ENCODE peak calls at places on chromosomes 1 and 21, in seven cellular contexts. A is A549, G is IMR-90, H is spleen, N is right lobe of liver, F is sigmoid colon, R is K562. U is an unnamed sample.

GRCh38 chr1:26500488-26501175 is 28.4 kb downstream of the HMGN2 start:
- DNase-seq in A (peak), G (peak), H (peak), N (peak), F (peak), R (peak), U (peak)

GRCh38 chr1:159056069-159056698 is 20.4 kb downstream of the AIM2 start:
- DNase-seq in A (no peak), G (no peak), H (no peak), N (no peak), F (no peak), R (no peak), U (no peak)

GRCh38 chr1:98939471-98939870 is 65.2 kb downstream of the PLPPR5 start:
- DNase-seq in A (no peak), G (no peak), H (no peak), N (no peak), F (no peak), R (no peak), U (no peak)

GRCh38 chr1:13764533-13764932 is 64.5 kb downstream of the PRDM2 start:
- DNase-seq in A (no peak), G (peak), H (no peak), N (no peak), F (no peak), R (no peak), U (no peak)

GRCh38 chr1:15116966-15117365 is 36.6 kb upstream of the TMEM51 start:
- DNase-seq in A (no peak), G (no peak), H (no peak), N (no peak), F (no peak), R (no peak), U (no peak)

GRCh38 chr1:93180723-93181613 is at the start of gene CCDC18:
- DNase-seq in A (no peak), G (peak), H (no peak), N (no peak), F (no peak), R (peak), U (peak)

GRCh38 chr1:41483960-41484844 is at the start of gene EDN2:
- DNase-seq in A (peak), G (no peak), H (peak), N (peak), F (peak), R (no peak), U (no peak)

GRCh38 chr1:229298887-229299503 is 28.1 kb downstream of the RAB4A start:
- DNase-seq in A (no peak), G (no peak), H (no peak), N (no peak), F (no peak), R (no peak), U (no peak)

GRCh38 chr1:71738256-71738655 is 544.1 kb downstream of the NEGR1 start:
- DNase-seq in A (no peak), G (no peak), H (no peak), N (no peak), F (no peak), R (no peak), U (no peak)

GRCh38 chr1:185720633-185721272 is 13.4 kb upstream of the HMCN1 start:
- DNase-seq in A (no peak), G (peak), H (no peak), N (no peak), F (no peak), R (no peak), U (no peak)

GRCh38 chr1:228938248-228938891 is 203.1 kb downstream of the RHOU start:
- DNase-seq in A (no peak), G (no peak), H (no peak), N (no peak), F (no peak), R (no peak), U (no peak)

GRCh38 chr1:53115403-53116306 is 26.8 kb downstream of the SLC1A7 start:
- DNase-seq in A (no peak), G (peak), H (no peak), N (no peak), F (no peak), R (peak), U (no peak)

GRCh38 chr1:9894115-9894514 is 16.0 kb downstream of the CTNNBIP1 start:
- DNase-seq in A (no peak), G (no peak), H (no peak), N (no peak), F (no peak), R (no peak), U (no peak)

GRCh38 chr1:9890224-9890731 is 19.8 kb downstream of the CTNNBIP1 start:
- DNase-seq in A (peak), G (peak), H (no peak), N (no peak), F (peak), R (no peak), U (peak)

GRCh38 chr1:9889411-9889810 is 20.7 kb downstream of the CTNNBIP1 start:
- DNase-seq in A (no peak), G (no peak), H (no peak), N (no peak), F (no peak), R (no peak), U (no peak)

GRCh38 chr1:9891207-9891606 is 18.9 kb downstream of the CTNNBIP1 start:
- DNase-seq in A (no peak), G (peak), H (no peak), N (no peak), F (no peak), R (no peak), U (no peak)

DNA sequence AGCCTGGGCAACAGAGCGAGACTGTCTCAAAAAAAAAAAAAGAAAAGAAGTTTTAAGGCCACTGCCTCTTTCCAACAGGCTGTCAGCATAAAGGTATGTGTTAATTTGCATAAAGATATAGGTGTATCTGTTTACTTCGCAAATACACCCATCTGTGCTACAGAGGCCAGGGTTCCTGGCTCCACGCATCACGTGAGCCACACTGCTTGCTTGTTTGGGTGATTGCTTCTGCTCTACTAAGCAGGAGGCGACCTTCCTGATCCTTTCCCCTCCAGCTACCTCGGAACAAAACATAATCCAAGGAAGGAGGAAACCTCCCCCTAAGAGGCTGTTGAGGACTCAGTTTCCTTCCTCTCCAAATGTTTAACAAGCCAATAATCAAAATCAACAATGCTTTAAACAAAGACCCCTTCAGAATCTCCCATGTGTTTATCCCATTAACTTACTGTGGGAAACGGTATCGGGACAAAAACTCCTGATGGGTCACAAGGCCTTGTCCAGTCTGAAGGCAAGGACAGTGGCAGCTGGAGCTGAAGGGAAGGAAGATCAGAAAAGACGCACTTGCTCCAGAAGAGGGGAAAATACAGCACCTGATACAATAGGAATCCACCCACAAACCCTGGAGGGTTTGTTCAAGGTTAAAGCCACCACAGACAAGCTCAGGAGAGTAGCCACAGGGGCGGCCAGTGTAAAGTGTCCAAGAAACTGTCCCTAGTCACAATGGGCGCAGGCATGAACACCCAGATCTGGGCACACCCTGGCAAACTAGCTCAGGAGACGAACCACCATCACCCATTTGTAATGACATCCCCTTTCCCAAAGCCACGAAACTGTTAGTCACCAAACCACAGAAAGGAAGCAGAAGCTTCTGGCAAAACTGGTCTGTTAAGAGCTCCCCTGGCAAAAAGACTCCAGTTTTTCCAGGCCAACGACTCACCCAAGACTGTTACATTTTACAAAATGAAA is 17.2 kb downstream of the CTNNBIP1 start:
- DNase-seq in A (no peak), G (peak), H (peak), N (no peak), F (no peak), R (no peak), U (no peak)
- TF ChIP-seq POLR2A in A (no peak), G (no peak), H (no peak), N (no peak), F (no peak), R (no peak), U (no peak)

DNA sequence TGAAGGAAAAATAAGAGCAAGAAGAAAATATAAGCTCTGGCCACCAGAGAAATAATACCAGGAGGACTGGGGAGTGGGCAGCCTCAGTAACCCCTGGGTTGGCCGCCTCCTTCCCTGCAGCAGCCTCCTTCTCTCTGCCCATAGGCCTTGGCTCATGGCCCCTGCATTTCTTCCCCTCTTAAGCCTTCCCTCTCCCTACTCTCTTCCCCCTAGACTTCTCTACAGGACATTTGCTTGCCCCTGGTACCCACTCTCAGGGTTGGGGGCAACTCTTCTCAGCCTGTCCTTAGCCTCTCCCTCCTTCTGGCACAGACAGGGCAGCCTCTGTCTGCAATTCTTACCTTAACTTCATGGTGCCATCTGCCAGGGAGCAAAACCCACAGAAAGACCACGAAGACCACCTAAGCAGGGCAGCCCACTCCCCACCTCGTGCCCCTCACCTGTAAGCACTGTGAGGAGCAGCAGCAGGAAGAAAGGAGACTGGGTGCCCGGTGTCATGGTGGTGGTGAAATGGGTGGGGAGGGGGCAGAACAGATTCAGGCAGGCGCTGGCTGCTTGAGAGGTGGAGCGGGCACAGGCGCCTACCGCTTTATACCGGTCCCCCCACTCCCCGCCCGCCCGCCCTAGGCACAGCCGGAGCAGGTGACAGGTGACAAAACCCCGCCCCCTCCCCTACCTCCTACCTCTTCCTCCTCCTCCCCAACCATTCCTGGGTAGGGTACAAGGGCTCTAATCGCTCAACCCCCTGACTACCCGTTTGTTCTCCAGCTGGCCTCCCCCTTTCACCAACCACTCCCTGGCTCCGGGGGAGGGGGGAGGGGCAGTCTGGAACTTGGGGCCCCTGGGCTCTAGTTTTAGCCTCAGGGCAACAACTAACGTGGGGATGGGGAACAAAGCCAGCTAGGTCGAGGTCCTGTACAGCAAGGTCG is 15.1 kb downstream of the THBS3 start:
- DNase-seq in A (no peak), G (no peak), H (no peak), N (no peak), F (no peak), R (peak), U (no peak)
- TF ChIP-seq POLR2A in A (no peak), G (no peak), H (no peak), N (no peak), F (no peak), R (no peak), U (no peak)

DNA sequence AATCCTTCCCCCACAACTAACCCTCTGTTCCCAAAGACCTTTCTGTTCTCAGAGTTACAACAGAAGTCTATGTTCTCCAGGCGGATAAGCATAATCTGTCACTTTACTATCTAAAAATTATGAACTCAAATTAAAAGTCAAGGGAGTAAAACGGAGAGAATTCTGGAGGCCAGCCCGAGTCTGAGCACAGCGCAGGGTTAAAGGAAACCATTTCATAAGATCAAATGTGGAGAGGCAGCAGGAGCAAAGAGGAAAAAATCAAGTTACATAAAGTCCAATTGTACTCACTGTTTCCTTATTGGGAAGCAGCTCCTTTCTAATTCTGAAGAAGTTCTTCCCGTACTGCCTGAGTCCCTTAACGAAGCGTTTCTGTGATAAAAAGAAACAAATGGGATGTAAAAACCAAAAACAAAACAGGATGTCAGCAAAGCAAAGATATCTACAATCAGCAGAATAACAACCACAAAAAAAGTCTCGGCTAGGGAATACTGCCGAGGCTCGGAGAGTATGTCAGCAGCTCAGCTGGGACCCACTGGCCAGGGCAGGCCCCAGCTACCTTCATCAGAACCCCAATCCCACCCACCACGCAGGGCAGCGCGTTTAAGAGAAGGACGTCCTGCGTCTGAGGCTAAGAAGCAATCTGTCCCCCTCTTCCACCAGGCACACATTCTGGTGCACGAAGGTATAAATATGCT is 104.7 kb downstream of the SLC45A1 start:
- DNase-seq in A (no peak), G (peak), H (peak), N (peak), F (no peak), R (peak), U (no peak)
- TF ChIP-seq POLR2A in A (no peak), G (no peak), H (no peak), N (peak), F (no peak), R (no peak), U (no peak)

GRCh38 chr1:61259379-61260148 is 177.2 kb downstream of the NFIA start:
- DNase-seq in A (no peak), G (no peak), H (no peak), N (no peak), F (no peak), R (no peak), U (no peak)
- TF ChIP-seq POLR2A in A (no peak), G (no peak), H (no peak), N (no peak), F (no peak), R (no peak), U (no peak)

GRCh38 chr21:45294509-45295291 is 7.0 kb upstream of the POFUT2 start:
- DNase-seq in A (no peak), G (peak), H (peak), N (peak), F (peak), R (no peak), U (peak)

GRCh38 chr21:45291613-45292398 is 4.1 kb upstream of the POFUT2 start:
- DNase-seq in A (no peak), G (no peak), H (peak), N (no peak), F (peak), R (no peak), U (no peak)

GRCh38 chr21:45292399-45293213 is 4.9 kb upstream of the POFUT2 start:
- DNase-seq in A (peak), G (peak), H (peak), N (peak), F (peak), R (peak), U (peak)

GRCh38 chr21:45293726-45294401 is 6.2 kb upstream of the POFUT2 start:
- DNase-seq in A (no peak), G (no peak), H (peak), N (no peak), F (peak), R (no peak), U (no peak)

DNA sequence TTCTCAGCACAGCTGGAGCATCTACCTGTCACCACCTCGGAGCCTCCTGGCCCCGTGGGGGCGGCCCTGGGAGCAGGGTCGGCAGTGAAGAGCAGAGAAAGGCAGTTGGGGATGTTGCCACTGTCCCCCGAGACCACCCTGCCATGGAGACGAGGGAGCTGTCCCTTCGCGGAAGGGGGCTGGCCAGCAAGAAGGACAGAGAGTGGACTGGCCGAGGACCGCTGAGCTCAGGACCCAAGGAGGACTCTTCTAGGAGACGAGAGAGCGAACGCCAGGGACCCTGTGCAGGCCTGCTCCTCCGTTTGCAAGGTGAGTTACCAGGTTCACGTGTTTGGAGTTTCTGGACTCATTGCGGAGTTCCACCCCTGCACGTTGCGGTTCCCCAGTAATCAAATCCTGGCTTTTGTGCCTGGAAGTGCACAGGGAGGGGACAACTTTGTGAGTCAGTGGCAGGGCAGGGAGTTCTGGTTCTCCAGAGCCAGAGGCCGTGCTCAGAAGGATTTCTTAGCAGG is 5.6 kb upstream of the POFUT2 start:
- DNase-seq in A (no peak), G (no peak), H (no peak), N (no peak), F (peak), R (no peak), U (no peak)
- TF ChIP-seq POLR2A in A (no peak), G (peak), H (no peak), N (no peak), F (no peak), R (no peak), U (no peak)

DNA sequence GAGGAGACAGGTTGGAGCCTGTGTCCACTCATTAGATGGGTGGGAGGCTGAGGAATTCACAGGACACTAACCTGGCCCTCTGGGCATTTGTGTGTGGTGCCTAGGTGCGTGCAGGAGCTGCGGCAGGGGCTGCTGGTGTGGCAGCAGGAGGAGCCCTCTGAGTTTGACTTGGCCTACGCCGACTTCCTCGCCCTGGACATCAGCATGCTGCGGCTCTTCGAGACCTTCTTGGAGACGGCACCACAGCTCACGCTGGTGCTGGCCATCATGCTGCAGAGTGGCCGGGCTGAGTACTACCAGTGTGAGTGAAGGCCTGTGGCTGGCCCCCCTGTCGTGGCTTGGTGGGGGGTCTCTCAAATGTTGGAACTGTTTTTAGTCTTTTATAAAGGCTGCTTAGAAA is 3.6 kb downstream of the XKR8 start:
- DNase-seq in A (no peak), G (no peak), H (no peak), N (no peak), F (peak), R (no peak), U (no peak)
- TF ChIP-seq POLR2A in A (no peak), G (no peak), H (no peak), N (no peak), F (no peak), R (no peak), U (no peak)

U was measured in H54.